ENCODE peak calls at places on chromosome 5, in nine cellular contexts. O, T, B, H, C, X, R, D and J are unnamed samples.

GRCh38 chr5:120207139-120207538 is 257.0 kb upstream of the PRR16 start:
- DNase-seq in O (no peak), T (no peak), B (no peak), H (no peak), C (peak), X (no peak), R (no peak), D (peak), J (no peak)

GRCh38 chr5:57383093-57383861 is 99.3 kb downstream of the ACTBL2 start:
- DNase-seq in O (no peak), T (no peak), B (peak), H (no peak), C (peak), X (peak), R (peak), D (peak), J (no peak)

GRCh38 chr5:28110756-28111155 is 1072.4 kb upstream of the CDH9 start:
- DNase-seq in O (no peak), T (no peak), B (no peak), H (no peak), C (no peak), X (no peak), R (no peak), D (no peak), J (no peak)

GRCh38 chr5:158121678-158122077 is 262.7 kb upstream of the CLINT1 start:
- DNase-seq in O (no peak), T (no peak), B (no peak), H (no peak), C (no peak), X (no peak), R (no peak), D (no peak), J (no peak)

GRCh38 chr5:1503301-1504243 is 20.2 kb downstream of the LPCAT1 start:
- DNase-seq in O (no peak), T (peak), B (no peak), H (peak), C (no peak), X (no peak), R (no peak), D (no peak), J (peak)

GRCh38 chr5:54090495-54091084 is 219.8 kb downstream of the ARL15 start:
- DNase-seq in O (no peak), T (no peak), B (peak), H (no peak), C (peak), X (peak), R (no peak), D (peak), J (no peak)

GRCh38 chr5:91329273-91329672 is 53.8 kb downstream of the ARRDC3 start:
- DNase-seq in O (no peak), T (no peak), B (no peak), H (no peak), C (no peak), X (no peak), R (no peak), D (no peak), J (no peak)

GRCh38 chr5:142800776-142801494 is 30.8 kb downstream of the ARHGAP26 start:
- DNase-seq in O (no peak), T (no peak), B (no peak), H (no peak), C (no peak), X (no peak), R (no peak), D (no peak), J (peak)

GRCh38 chr5:94314507-94315170 is 303.8 kb downstream of the KIAA0825 start:
- DNase-seq in O (no peak), T (no peak), B (no peak), H (no peak), C (no peak), X (no peak), R (no peak), D (peak), J (no peak)

GRCh38 chr5:154806176-154806575 is 44.2 kb downstream of the FAXDC2 start:
- DNase-seq in O (no peak), T (no peak), B (no peak), H (no peak), C (no peak), X (no peak), R (no peak), D (no peak), J (no peak)

GRCh38 chr5:166505086-166505485 is 1786.4 kb upstream of the WWC1 start:
- DNase-seq in O (peak), T (no peak), B (no peak), H (no peak), C (no peak), X (no peak), R (no peak), D (no peak), J (no peak)

GRCh38 chr5:170184007-170184687 is 48.6 kb upstream of the C5orf58 start:
- DNase-seq in O (peak), T (peak), B (peak), H (peak), C (peak), X (peak), R (peak), D (peak), J (no peak)

GRCh38 chr5:145829708-145830361 is 5.3 kb downstream of the PRELID2 start:
- DNase-seq in O (no peak), T (no peak), B (no peak), H (no peak), C (no peak), X (no peak), R (peak), D (peak), J (no peak)

GRCh38 chr5:96893342-96893741 is 17.0 kb downstream of the ERAP2 start:
- DNase-seq in O (no peak), T (no peak), B (peak), H (no peak), C (peak), X (peak), R (no peak), D (peak), J (no peak)

GRCh38 chr5:172009536-172010270 is 3.3 kb upstream of the FBXW11 start:
- DNase-seq in O (no peak), T (no peak), B (no peak), H (no peak), C (no peak), X (no peak), R (no peak), D (peak), J (no peak)

GRCh38 chr5:172007795-172008465 is 1.5 kb upstream of the FBXW11 start:
- DNase-seq in O (no peak), T (no peak), B (no peak), H (no peak), C (peak), X (peak), R (peak), D (peak), J (no peak)

GRCh38 chr5:172007153-172007794 is 836 bp upstream of the FBXW11 start:
- DNase-seq in O (no peak), T (no peak), B (no peak), H (no peak), C (no peak), X (peak), R (no peak), D (no peak), J (no peak)

GRCh38 chr5:172008689-172009141 is 2.3 kb upstream of the FBXW11 start:
- DNase-seq in O (no peak), T (no peak), B (no peak), H (no peak), C (peak), X (peak), R (no peak), D (peak), J (no peak)

GRCh38 chr5:172010278-172010677 is 3.8 kb upstream of the FBXW11 start:
- DNase-seq in O (peak), T (no peak), B (no peak), H (no peak), C (peak), X (no peak), R (no peak), D (peak), J (no peak)
- TF ChIP-seq CTCF in O (peak), T (peak), B (no peak), H (no peak), C (no peak), X (no peak), R (no peak), D (no peak), J (no peak)

DNA sequence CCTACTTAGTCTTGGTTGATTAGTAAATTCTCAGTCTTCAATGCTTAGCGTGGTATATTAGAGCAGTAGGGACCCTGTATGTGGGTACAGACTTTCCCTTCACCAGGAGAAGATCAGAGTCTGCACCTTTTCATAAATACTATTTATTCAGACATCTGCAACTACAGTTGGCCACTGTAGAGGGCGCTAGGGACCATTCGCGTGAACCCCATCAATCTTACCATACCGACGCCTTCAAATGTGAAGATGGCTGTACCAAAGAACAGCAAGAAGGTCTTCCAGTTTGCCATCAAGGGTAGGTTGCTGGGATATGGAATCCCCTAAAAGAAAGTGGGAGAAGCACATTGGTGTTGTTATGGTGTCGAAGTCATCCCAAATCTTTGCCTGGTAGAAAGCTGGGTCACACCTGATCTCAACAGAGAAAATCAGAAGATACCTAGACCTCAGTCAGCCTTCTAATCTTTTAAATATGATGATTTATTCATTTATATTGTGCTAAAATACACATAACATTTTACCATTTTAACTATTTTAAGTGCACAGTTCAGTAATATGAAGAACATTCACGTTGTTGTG is 19.1 kb downstream of the SLC36A3 start:
- DNase-seq in O (no peak), T (no peak), B (no peak), H (no peak), C (no peak), X (no peak), R (no peak), D (no peak), J (no peak)
- TF ChIP-seq CTCF in O (peak), T (peak), B (peak), H (no peak), C (no peak), X (peak), R (no peak), D (no peak), J (peak)

GRCh38 chr5:52587131-52587530 is 200.6 kb upstream of the ITGA1 start:
- DNase-seq in O (no peak), T (no peak), B (no peak), H (no peak), C (no peak), X (no peak), R (no peak), D (no peak), J (no peak)

GRCh38 chr5:52580921-52581320 is 206.8 kb upstream of the ITGA1 start:
- DNase-seq in O (no peak), T (no peak), B (peak), H (no peak), C (peak), X (peak), R (no peak), D (peak), J (no peak)

GRCh38 chr5:52579391-52579790 is 208.3 kb upstream of the ITGA1 start:
- DNase-seq in O (no peak), T (no peak), B (no peak), H (no peak), C (no peak), X (peak), R (no peak), D (no peak), J (no peak)

GRCh38 chr5:52577546-52577945 is 210.2 kb upstream of the ITGA1 start:
- DNase-seq in O (no peak), T (no peak), B (no peak), H (no peak), C (no peak), X (no peak), R (no peak), D (no peak), J (no peak)

DNA sequence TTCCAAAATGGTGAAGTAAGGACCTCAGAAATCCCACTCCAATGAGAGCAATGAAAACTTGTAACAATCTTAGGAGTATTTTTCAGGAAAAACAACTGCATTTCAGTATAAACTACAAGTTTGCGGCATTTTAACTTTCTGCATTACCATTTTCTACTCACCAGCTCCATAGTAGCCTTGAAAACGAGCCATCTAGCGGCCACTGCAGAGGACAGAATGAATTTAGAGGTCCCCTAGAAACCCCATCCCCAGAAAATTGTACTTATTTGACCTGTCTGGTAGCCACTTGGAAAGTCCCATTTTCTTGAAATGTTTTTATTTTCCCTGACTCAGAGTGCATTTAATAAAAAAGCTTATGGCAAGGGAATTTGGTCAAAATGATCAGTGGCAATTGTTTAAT is 205.4 kb upstream of the ITGA1 start:
- DNase-seq in O (no peak), T (no peak), B (no peak), H (no peak), C (no peak), X (no peak), R (no peak), D (no peak), J (no peak)
- TF ChIP-seq CTCF in O (peak), T (peak), B (peak), H (no peak), C (no peak), X (no peak), R (no peak), D (no peak), J (no peak)

DNA sequence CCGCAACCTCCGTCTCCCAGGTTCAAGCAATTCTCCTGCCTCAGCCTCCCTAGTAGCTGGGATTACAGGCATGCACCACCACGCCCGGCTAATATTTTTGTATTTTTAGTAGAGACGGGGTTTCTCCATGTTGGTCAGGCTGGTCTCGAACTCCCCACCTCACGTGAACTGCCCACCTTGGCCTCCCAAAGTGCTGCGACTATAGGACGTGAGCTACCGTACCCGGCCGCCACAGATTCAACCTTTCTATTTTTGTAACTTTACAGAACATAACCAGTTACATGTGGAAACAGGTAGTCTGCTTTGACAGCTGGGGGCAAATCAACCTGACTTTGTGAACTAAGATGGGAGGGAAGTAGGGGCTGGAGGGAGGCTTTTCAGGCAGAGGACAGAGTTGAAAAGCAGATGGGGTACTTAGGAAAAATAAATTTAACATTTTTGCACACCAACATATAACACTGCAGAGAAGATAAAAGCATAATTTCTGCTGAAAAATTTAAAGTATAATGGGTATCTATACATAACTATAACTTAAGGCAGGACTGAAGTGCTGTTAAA is 5.2 kb downstream of the RPL37 start:
- DNase-seq in O (no peak), T (no peak), B (no peak), H (no peak), C (no peak), X (no peak), R (no peak), D (no peak), J (no peak)
- TF ChIP-seq CTCF in O (no peak), T (no peak), B (no peak), H (no peak), C (no peak), X (no peak), R (no peak), D (no peak), J (no peak)

GRCh38 chr5:136058972-136059354 is 30.2 kb downstream of the TGFBI start:
- DNase-seq in O (no peak), T (no peak), B (no peak), H (no peak), C (no peak), X (no peak), R (no peak), D (no peak), J (no peak)

GRCh38 chr5:136056771-136057335 is 28.1 kb downstream of the TGFBI start:
- DNase-seq in O (no peak), T (no peak), B (no peak), H (no peak), C (no peak), X (no peak), R (no peak), D (no peak), J (no peak)

GRCh38 chr5:136056336-136056735 is 27.5 kb downstream of the TGFBI start:
- DNase-seq in O (no peak), T (no peak), B (no peak), H (no peak), C (no peak), X (no peak), R (no peak), D (no peak), J (no peak)

GRCh38 chr5:136057401-136057951 is 28.7 kb downstream of the TGFBI start:
- DNase-seq in O (no peak), T (no peak), B (no peak), H (no peak), C (peak), X (no peak), R (no peak), D (peak), J (no peak)

GRCh38 chr5:136058031-136058971 is 29.5 kb downstream of the TGFBI start:
- DNase-seq in O (no peak), T (no peak), B (peak), H (peak), C (peak), X (peak), R (peak), D (peak), J (no peak)
- TF ChIP-seq CTCF in O (peak), T (no peak), B (peak), H (no peak), C (peak), X (peak), R (no peak), D (peak), J (no peak)

DNA sequence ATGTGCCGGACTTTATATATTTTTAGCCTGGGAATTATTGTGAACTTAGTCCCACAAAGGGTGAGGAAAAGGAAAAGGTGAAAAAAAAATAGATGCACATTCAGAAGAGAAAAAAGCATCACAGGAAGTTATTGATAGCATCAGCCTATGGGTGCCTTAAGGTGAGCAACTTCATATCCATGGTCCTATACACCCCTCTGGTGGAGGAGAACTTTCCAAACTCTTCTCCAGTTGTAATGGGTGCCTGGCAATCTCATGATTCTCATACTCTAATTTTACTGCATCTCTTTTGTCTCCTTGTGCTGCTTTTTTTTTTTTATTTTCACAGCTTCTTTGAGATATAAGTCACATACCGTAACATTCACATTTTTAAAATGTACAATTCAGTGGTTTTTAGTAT is 107.4 kb downstream of the JAKMIP2 start:
- DNase-seq in O (peak), T (no peak), B (no peak), H (no peak), C (no peak), X (peak), R (no peak), D (no peak), J (no peak)
- TF ChIP-seq CTCF in O (peak), T (no peak), B (no peak), H (no peak), C (no peak), X (peak), R (no peak), D (no peak), J (no peak)

DNA sequence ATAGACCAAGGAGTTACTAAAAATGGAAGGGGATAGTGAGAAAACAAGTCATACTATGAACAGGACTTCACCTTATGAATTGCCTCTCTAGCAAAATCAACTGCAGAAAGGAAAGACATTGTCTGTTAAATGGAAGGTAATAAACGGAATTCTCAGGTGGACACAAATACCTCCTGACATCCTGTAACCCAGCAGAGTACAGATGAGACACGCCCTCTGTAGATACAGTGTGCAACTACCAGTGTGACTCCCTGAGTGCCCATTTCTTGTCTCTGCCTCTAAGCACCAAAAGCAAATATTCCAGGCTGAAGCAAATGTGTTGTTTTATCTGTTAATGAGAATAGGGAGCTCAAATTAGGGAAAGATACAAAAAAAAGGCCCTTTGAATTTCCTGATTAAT is 12.2 kb upstream of the PLPP1 start:
- DNase-seq in O (no peak), T (no peak), B (no peak), H (no peak), C (no peak), X (no peak), R (peak), D (no peak), J (no peak)
- TF ChIP-seq CTCF in O (no peak), T (no peak), B (no peak), H (no peak), C (no peak), X (no peak), R (no peak), D (no peak), J (no peak)

GRCh38 chr5:125660231-125660895 is 762.8 kb upstream of the GRAMD2B start:
- DNase-seq in O (no peak), T (no peak), B (no peak), H (no peak), C (peak), X (no peak), R (no peak), D (peak), J (no peak)
- TF ChIP-seq CTCF in O (no peak), T (no peak), B (no peak), H (no peak), C (no peak), X (no peak), R (no peak), D (no peak), J (no peak)

GRCh38 chr5:132495672-132496630 is 5.4 kb upstream of the IRF1 start:
- DNase-seq in O (peak), T (peak), B (peak), H (peak), C (peak), X (peak), R (peak), D (peak), J (peak)
- TF ChIP-seq CTCF in O (no peak), T (peak), B (no peak), H (no peak), C (no peak), X (no peak), R (no peak), D (no peak), J (no peak)

GRCh38 chr5:141208478-141208877 is at the start of gene PCDHB12:
- DNase-seq in O (no peak), T (no peak), B (no peak), H (no peak), C (no peak), X (no peak), R (peak), D (peak), J (no peak)
- TF ChIP-seq CTCF in O (no peak), T (no peak), B (no peak), H (no peak), C (no peak), X (no peak), R (no peak), D (no peak), J (no peak)